ENCODE peak calls at places on chromosomes 11 and 22, in six cellular contexts. N is A673, M is fibroblast of lung, X is neural progenitor cell, B is pancreas, J is psoas muscle. Y is an unnamed sample.

GRCh38 chr22:23281406-23282088 is 101.2 kb downstream of the BCR start:
- DNase-seq in N (peak; percentile 85), B (peak; percentile 90), M (peak; percentile 68), J (peak; percentile 76), X (peak; percentile 89), Y (peak; percentile 56)

GRCh38 chr11:119686483-119686882 is 42.5 kb downstream of the NECTIN1 start:
- DNase-seq in B (no peak), M (no peak), J (no peak), X (no peak), N (no peak), Y (no peak)

GRCh38 chr22:41976070-41976901 is 7.0 kb downstream of the SEPTIN3 start:
- DNase-seq in B (peak; percentile 84), N (no peak), J (no peak), M (no peak), X (peak; percentile 81), Y (no peak)

GRCh38 chr22:50577697-50577986 is 585 bp downstream of the CPT1B start:
- DNase-seq in M (no peak), J (no peak), B (no peak), X (no peak), N (no peak), Y (no peak)

GRCh38 chr11:5203366-5203765 is 2.9 kb upstream of the OR51V1 start:
- DNase-seq in X (no peak), J (no peak), M (no peak), N (no peak), B (no peak), Y (no peak)

GRCh38 chr11:133175111-133175510 is 357.2 kb downstream of the OPCML start:
- DNase-seq in J (no peak), M (no peak), N (no peak), X (no peak), B (no peak), Y (no peak)

GRCh38 chr11:102204174-102204573 is 93.9 kb downstream of the YAP1 start:
- DNase-seq in X (no peak), M (no peak), J (no peak), N (no peak), B (no peak), Y (no peak)

GRCh38 chr11:119983240-119983732 is 154.6 kb downstream of the TRIM29 start:
- DNase-seq in N (no peak), B (no peak), X (no peak), J (no peak), M (no peak), Y (no peak)

GRCh38 chr11:71218789-71219499 is 33.4 kb downstream of the SHANK2 start:
- DNase-seq in J (no peak), M (no peak), X (no peak), N (no peak), B (peak; percentile 18), Y (no peak)

DNA sequence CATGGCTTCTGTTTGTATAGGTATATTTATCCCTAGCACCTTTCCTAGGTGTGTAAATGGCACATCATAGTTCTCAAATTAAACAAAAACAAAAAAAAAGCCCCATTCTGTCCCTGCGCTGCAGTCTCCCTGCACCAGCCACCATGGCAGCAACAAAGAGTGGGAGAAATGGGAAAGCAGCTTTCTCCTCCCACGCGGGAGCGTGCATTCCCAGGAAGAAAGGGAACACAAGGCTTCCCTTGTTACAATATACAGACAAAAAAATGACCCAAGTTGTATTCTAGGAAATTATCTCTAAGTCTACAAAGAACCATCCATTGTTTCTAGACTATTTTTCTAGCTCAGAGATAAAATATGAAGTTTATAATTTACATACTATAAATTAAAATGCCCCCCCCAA is 16.1 kb upstream of the TMPRSS5 start:
- DNase-seq in N (no peak), X (no peak), M (no peak), J (no peak), B (no peak), Y (no peak)
- H3K4me3 ChIP-seq in N (no peak overlapping the region), X (no peak overlapping the region), M (no peak overlapping the region), J (no peak overlapping the region), B (no peak overlapping the region), Y (no peak overlapping the region)

DNA sequence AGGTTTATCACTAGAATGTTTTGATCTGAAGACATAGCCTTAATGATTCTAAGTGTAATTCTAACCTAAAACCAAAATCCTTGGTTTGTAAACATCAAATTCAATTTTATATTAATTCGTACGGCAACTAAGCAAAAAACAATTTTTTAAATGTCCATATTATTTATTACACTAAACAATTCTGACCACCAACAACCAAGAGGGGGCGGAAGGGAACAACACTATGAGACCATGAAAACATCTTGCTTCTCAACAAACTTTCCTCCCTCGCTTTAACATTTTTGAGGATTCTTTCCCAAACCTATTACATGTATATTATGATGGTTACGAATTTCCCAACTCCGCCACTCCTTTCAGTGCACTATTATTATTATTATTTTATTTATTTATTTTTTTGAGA is 6.5 kb upstream of the UCP2 start:
- DNase-seq in M (no peak), N (no peak), B (no peak), X (no peak), J (no peak), Y (no peak)
- TF ChIP-seq CTCF in M (no peak), N (peak; percentile 25), B (no peak), X (no peak), J (no peak), Y (peak; percentile 32)

DNA sequence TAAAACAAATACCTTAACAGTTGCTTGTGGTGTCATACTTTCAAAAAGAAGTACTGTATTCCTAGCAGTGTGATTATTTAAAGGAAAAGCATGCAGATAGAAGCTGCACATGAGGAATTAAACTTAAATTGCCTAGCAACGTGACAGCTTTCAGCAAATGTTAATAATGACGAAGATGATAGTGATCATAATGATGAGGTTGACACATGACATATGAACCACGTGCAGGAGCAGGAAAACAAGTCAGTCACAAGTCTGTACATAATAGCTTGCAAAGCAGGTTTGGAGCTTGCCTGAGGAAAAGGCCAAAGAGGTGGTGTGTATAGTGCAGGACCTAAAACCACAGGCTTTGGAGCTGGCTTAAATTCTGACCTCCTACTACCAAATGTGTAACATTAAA is 30.6 kb upstream of the PIK3C2A start:
- DNase-seq in N (no peak), M (no peak), X (no peak), B (no peak), J (no peak), Y (no peak)
- H3K4me3 ChIP-seq in N (no peak overlapping the region), M (no peak overlapping the region), X (no peak overlapping the region), B (no peak overlapping the region), J (no peak overlapping the region), Y (no peak overlapping the region)

DNA sequence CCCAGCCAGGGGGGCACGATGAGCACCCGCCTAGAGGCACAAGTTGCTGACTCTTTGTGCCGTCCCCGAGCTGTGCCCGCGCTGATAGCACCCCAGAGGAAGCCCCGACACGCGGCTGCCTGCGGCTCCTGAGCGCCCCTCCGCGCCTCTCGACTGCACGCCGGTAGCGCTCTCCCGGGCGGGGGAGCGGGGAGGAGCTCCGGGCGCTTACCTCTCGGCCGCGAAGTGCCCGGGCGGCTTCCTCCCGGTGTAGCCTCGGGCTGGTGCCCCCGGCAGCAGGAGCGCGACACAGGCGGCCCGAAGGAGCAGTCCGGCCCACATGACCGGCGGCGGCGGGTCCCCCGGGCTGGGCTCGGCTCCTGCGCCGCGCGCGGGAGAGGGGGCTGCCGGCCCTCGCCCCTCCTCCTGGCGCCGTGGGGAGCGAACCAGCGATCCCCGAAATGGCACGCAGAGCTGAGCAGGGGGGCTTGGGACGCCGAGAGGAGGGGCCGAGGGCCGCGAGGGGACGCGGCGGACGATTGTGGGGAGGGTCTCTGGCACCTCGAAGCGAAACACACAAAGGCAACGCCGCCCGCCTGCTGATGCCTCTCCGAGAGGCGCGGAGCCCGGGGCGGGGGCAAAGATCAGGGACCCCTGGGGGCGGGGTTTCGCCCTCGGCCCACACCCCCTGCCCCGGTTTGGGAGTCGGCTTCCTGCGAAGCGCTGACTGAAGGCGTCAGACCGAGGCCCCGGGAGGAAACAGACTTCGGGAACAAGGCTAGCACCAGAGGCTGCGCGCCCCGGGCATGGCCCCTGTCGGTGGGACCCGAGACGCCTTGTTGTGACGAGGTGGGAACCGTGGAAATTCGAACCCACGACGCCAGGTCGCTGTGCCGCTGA is at the start of gene VWCE:
- DNase-seq in M (peak; percentile 49), J (peak; percentile 58), X (peak; percentile 89), B (peak; percentile 83), N (peak; percentile 88), Y (no peak)
- TF ChIP-seq CTCF in M (peak; percentile 39), J (peak; percentile 6), X (peak; percentile 37), B (no peak), N (peak; percentile 56), Y (peak; percentile 41)

GRCh38 chr11:8168485-8169257 is at the start of gene RIC3:
- DNase-seq in M (no peak), J (peak; percentile 45), B (peak; percentile 80), N (no peak), X (peak; percentile 78), Y (no peak)

DNA sequence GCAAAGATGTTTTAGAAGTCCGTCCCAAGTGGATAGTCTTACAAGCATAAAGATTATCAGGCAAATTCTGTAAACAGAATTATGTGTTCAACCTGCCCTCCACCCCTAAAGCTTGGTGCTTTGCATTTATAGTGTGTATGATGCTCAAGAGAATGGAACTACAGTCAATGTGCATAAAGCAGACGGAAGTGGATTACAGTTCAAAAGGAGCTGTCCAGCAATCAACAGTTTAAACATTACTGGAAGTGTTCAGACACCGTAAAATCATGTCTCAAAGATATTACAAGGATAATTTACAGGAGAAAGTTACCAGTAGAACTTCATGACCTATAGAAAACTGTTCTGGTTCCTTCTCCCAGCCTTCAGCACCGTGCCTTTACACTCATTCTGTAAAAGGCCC is 1.0 kb downstream of the RIC3 start:
- DNase-seq in J (no peak), M (peak; percentile 10), B (no peak), N (no peak), X (peak; percentile 46), Y (peak; percentile 7)
- H3K4me3 ChIP-seq in J (peak overlapping the region; percentile 88), M (no peak overlapping the region), B (peak overlapping the region; percentile 65), N (no peak overlapping the region), X (peak overlapping the region; percentile 67), Y (no peak overlapping the region)